ENCODE peak calls at places on chromosomes 11 and 22, in five cellular contexts. F is A549, B is GM12878, G is HepG2, U is H1. X is an unnamed sample.

GRCh38 chr11:45614196-45614828 is 51.1 kb downstream of the CHST1 start:
- DNase-seq in B (no peak), G (no peak), U (peak), F (no peak), X (no peak)

GRCh38 chr11:46240371-46240770 is 37.1 kb upstream of the CREB3L1 start:
- DNase-seq in G (no peak), U (no peak), F (no peak), B (no peak), X (no peak)

GRCh38 chr11:58509730-58510129 is 1.8 kb upstream of the OR5B21 start:
- DNase-seq in G (no peak), F (no peak), B (no peak), U (no peak), X (no peak)

GRCh38 chr22:36938886-36939285 is 25.5 kb downstream of the CSF2RB start:
- DNase-seq in U (no peak), B (no peak), F (no peak), G (no peak), X (no peak)

GRCh38 chr11:95916049-95916448 is 7.9 kb downstream of the MTMR2 start:
- DNase-seq in U (no peak), G (no peak), B (no peak), F (no peak), X (no peak)

GRCh38 chr11:13429836-13430235 is 33.2 kb downstream of the BTBD10 start:
- DNase-seq in F (no peak), U (no peak), G (no peak), B (no peak), X (no peak)

GRCh38 chr11:109426442-109426841 is 4.5 kb downstream of the C11orf87 start:
- DNase-seq in U (no peak), B (no peak), G (no peak), F (no peak), X (no peak)

GRCh38 chr11:132540586-132540985 is 991.7 kb downstream of the OPCML start:
- DNase-seq in U (no peak), B (no peak), F (no peak), G (no peak), X (no peak)

GRCh38 chr11:78127408-78127807 is 12.0 kb downstream of the ALG8 start:
- DNase-seq in B (no peak), F (no peak), G (no peak), U (no peak), X (no peak)

GRCh38 chr11:111069076-111069475 is 176.4 kb upstream of the POU2AF2 start:
- DNase-seq in B (no peak), F (no peak), G (peak), U (no peak), X (no peak)

GRCh38 chr22:38167988-38168407 is 13.6 kb downstream of the PLA2G6 start:
- DNase-seq in U (no peak), G (no peak), F (no peak), B (no peak), X (no peak)

GRCh38 chr22:32380991-32381390 is 23.3 kb downstream of the RFPL3 start:
- DNase-seq in U (no peak), B (no peak), F (no peak), G (no peak), X (no peak)

GRCh38 chr11:97610000-97610399 is 1220.2 kb downstream of the JRKL start:
- DNase-seq in F (no peak), G (no peak), B (no peak), U (no peak), X (no peak)

GRCh38 chr11:114137054-114137453 is 77.5 kb downstream of the ZBTB16 start:
- DNase-seq in F (no peak), U (no peak), B (no peak), G (no peak), X (no peak)

GRCh38 chr11:114133548-114134329 is 74.2 kb downstream of the ZBTB16 start:
- DNase-seq in G (no peak), F (no peak), B (no peak), U (no peak), X (no peak)

GRCh38 chr11:114132944-114133394 is 73.5 kb downstream of the ZBTB16 start:
- DNase-seq in G (no peak), U (no peak), F (no peak), B (no peak), X (no peak)

GRCh38 chr11:114135737-114136151 is 76.2 kb downstream of the ZBTB16 start:
- DNase-seq in F (no peak), B (no peak), U (no peak), G (no peak), X (no peak)

GRCh38 chr11:114134870-114135269 is 75.4 kb downstream of the ZBTB16 start:
- DNase-seq in U (no peak), B (no peak), G (no peak), F (no peak), X (no peak)
- TF ChIP-seq KDM1A in U (no peak), B (no peak), G (no peak), F (no peak), X (no peak)

DNA sequence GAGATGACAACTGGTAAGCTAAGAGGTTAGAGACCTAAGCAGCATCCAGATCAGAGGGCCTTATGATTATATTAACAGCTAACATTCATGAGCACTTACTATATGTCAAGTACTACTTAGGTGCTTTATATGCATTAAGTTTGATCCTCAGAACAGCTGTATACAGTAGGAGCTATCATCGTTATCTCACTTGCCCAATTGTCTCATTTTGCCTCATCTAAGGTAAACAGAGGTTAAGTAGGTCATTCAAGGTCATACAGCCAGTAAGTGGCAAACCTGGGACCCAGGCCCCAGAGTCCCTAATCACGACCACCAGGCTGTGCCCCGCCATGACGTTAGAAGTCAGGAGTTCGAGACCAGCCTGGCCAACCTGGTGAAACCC is 4.6 kb upstream of the POLR3H start:
- DNase-seq in U (no peak), G (no peak), F (no peak), B (no peak), X (no peak)
- TF ChIP-seq KDM1A in U (no peak), G (no peak), F (no peak), B (no peak), X (no peak)

DNA sequence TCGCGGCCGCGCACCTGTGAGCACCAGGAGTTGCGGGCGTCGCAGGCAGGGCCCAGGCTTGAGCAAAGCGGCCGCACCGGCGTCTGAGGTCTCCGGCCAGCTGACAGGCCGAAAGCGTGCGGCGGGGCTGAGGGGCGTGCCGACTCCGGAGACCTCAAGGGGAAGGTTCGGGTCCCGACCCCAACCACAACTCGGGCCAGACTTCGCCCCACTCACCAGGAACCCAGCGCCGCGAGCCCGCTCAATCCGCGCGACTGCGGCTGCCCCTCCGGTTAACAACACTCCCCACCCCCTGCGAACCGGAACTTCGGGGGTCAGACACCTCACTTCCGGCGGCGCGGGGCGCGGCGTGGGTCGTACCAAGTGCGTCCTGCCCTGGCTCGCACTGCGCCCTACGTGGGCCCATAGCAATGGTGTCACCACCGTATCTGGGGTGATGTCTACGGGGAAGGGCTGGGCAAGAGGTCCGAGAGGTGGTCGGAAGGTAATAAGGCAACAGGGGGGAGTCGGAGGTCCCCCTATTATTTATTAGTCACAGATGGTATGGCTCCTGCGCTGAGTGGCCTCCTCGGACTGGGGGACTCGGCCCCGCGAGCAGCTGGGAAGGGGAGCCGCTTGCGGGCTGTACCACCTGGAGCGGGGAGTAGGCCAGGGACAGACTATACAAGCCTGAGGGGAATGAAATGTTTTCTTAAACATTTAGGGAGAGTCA is at the start of gene SYVN1:
- DNase-seq in B (peak), F (peak), U (peak), G (peak), X (peak)
- TF ChIP-seq KDM1A in B (no peak), F (no peak), U (no peak), G (no peak), X (no peak)

GRCh38 chr11:120308081-120308480 is 17.0 kb upstream of the TLCD5 start:
- DNase-seq in F (no peak), U (no peak), G (no peak), B (no peak), X (no peak)

GRCh38 chr11:120304526-120304925 is 20.6 kb upstream of the TLCD5 start:
- DNase-seq in B (no peak), U (no peak), F (peak), G (no peak), X (no peak)

GRCh38 chr11:120305286-120305685 is 19.8 kb upstream of the TLCD5 start:
- DNase-seq in G (no peak), B (no peak), F (no peak), U (no peak), X (no peak)

GRCh38 chr11:120307476-120307875 is 17.6 kb upstream of the TLCD5 start:
- DNase-seq in U (no peak), B (no peak), G (no peak), F (no peak), X (no peak)

DNA sequence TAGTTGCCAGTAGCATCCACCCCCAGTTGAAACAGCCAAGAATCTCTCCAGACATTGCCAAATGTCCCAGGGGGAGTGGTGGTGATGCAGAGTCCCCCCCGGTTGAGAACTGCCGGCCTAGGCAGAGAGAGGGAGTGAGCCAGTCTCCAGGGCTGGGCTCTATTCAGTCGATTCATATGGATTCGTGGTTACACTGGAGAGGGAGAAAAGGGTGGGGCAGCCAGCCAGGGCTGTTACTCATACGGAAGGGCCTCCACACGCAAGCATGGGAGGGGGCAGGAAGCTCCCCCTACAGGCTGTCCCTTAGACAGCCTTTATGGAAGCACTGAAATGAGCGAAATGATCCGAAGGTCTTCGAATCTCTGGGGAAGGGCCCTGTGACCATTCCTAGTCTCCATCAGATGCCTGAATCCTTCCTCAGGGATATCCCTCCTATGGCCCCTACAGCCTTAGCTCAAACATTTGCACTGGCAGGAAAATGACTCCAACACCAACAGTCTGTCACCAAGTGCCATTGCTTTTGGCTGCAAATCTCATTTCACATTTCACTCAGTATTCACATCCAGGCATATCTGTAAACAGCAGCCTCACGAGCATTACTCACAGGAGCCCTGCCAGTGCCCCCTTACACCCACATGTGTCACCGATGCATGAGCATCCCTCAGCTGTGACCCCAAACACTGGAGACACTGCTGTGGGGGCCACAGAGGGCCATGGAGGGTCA is 18.4 kb upstream of the TLCD5 start:
- DNase-seq in F (peak), U (no peak), G (no peak), B (no peak), X (peak)
- TF ChIP-seq KDM1A in F (no peak), U (no peak), G (no peak), B (no peak), X (no peak)

GRCh38 chr22:50189184-50189848 is 3.6 kb downstream of the TRABD start:
- DNase-seq in B (no peak), G (no peak), U (no peak), F (no peak), X (no peak)
- TF ChIP-seq KDM1A in B (no peak), G (no peak), U (no peak), F (no peak), X (no peak)

GRCh38 chr11:61814242-61814957 is 2.4 kb downstream of the FADS1 start:
- DNase-seq in G (peak), U (no peak), F (no peak), B (no peak), X (peak)
- TF ChIP-seq KDM1A in G (no peak), U (no peak), F (no peak), B (no peak), X (no peak)

X was measured in K562.